ENCODE peak calls at places on chromosomes 7 and 10, in five cellular contexts. Q is fibroblast of villous mesenchyme, Z is breast epithelium, O is fibroblast of mammary gland, E is endothelial cell. U is an unnamed sample.

GRCh38 chr10:132547421-132547861 is 9.9 kb downstream of the INPP5A start:
- DNase-seq in Q (no peak), Z (no peak), O (no peak), E (no peak), U (no peak)

GRCh38 chr10:35268323-35268722 is 68.0 kb upstream of the CCNY start:
- DNase-seq in Q (no peak), Z (no peak), O (no peak), E (no peak), U (no peak)

GRCh38 chr7:140022582-140023211 is 40.1 kb downstream of the PARP12 start:
- DNase-seq in Q (no peak), Z (no peak), O (no peak), E (no peak), U (no peak)

GRCh38 chr10:27601519-27601918 is 97.4 kb downstream of the RAB18 start:
- DNase-seq in Q (no peak), Z (no peak), O (no peak), E (no peak), U (no peak)

GRCh38 chr10:60417898-60418297 is 28.2 kb upstream of the ANK3 start:
- DNase-seq in Q (no peak), Z (no peak), O (no peak), E (no peak), U (no peak)

GRCh38 chr10:118459642-118460193 is 117.6 kb upstream of the FAM204A start:
- DNase-seq in Q (peak), Z (peak), O (peak), E (peak), U (peak)

GRCh38 chr7:11252705-11253272 is 279.1 kb downstream of the PHF14 start:
- DNase-seq in Q (no peak), Z (no peak), O (no peak), E (no peak), U (no peak)

GRCh38 chr7:38932509-38933168 is 23.6 kb upstream of the VPS41 start:
- DNase-seq in Q (peak), Z (no peak), O (peak), E (peak), U (peak)

GRCh38 chr7:768881-769504 is 41.9 kb upstream of the PRKAR1B start:
- DNase-seq in Q (peak), Z (no peak), O (peak), E (no peak), U (no peak)

GRCh38 chr10:75205908-75206307 is 4.7 kb upstream of the VDAC2 start:
- DNase-seq in Q (no peak), Z (no peak), O (no peak), E (no peak), U (no peak)

GRCh38 chr7:38438938-38439337 is 165.5 kb upstream of the TARP start:
- DNase-seq in Q (no peak), Z (no peak), O (peak), E (no peak), U (no peak)

GRCh38 chr10:122461729-122462532 is 578 bp downstream of the HTRA1 start:
- DNase-seq in Q (no peak), Z (no peak), O (no peak), E (peak), U (no peak)

GRCh38 chr7:139734395-139734794 is 43.4 kb downstream of the HIPK2 start:
- DNase-seq in Q (peak), Z (no peak), O (peak), E (no peak), U (peak)

GRCh38 chr7:4689151-4689550 is 7.1 kb downstream of the FOXK1 start:
- DNase-seq in Q (no peak), Z (no peak), O (no peak), E (no peak), U (no peak)

GRCh38 chr7:8131694-8132605 is 130.0 kb downstream of the ICA1 start:
- DNase-seq in Q (no peak), Z (no peak), O (no peak), E (no peak), U (no peak)

GRCh38 chr10:91220194-91220953 is at the start of gene PCGF5:
- DNase-seq in Q (peak), Z (peak), O (peak), E (peak), U (peak)

GRCh38 chr10:133555521-133555920 is 9.9 kb downstream of the SYCE1 start:
- DNase-seq in Q (no peak), Z (no peak), O (no peak), E (no peak), U (no peak)

GRCh38 chr7:100785878-100786277 is 41.4 kb downstream of the EPHB4 start:
- DNase-seq in Q (no peak), Z (no peak), O (no peak), E (no peak), U (no peak)

GRCh38 chr7:46229409-46229808 is 308.3 kb upstream of the IGFBP3 start:
- DNase-seq in Q (peak), Z (no peak), O (peak), E (no peak), U (peak)

GRCh38 chr10:122249991-122250750 is 20.9 kb upstream of the BTBD16 start:
- DNase-seq in Q (no peak), Z (no peak), O (no peak), E (no peak), U (no peak)

GRCh38 chr10:63767512-63767911 is 246.3 kb downstream of the REEP3 start:
- DNase-seq in Q (peak), Z (no peak), O (peak), E (no peak), U (no peak)
- TF ChIP-seq CTCF in Q (peak), Z (peak), O (peak), E (peak), U (peak)

DNA sequence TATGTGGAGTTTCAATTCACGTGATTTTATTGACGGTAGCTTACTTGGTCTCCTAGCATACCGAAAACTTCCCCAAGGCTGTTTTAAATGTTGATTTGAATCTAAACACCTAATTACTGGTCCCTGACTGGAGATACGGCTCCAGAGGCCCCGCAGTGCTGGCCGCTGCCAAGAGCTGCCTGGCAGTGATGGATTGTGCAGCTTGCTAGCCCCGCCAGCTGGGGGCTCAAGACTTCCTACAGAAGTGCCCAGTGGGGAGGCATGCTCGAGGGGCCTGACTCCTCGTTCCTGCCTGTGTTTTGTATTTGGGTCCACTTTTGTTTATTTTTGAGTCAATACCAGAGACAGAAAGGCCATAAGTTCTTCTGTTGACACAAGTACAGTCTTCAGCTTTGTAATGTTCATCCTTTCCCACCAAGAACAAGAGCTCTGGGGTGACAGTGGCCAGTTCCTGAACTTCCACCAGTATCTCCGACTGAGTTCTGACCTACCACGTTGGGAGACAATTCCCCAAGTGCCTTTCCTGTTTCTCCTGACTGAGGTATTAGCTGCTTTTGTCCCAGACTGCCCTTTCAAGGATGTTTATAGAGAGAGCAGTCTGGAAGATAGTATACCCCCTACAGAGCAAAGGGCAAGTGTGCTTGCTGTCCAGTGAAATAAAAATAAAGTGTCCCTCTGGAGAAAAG is 80.7 kb upstream of the CXCL12 start:
- DNase-seq in Q (no peak), Z (no peak), O (no peak), E (no peak), U (no peak)
- TF ChIP-seq CTCF in Q (no peak), Z (no peak), O (no peak), E (no peak), U (no peak)

GRCh38 chr7:30665449-30665848 is 16.8 kb downstream of the CRHR2 start:
- DNase-seq in Q (no peak), Z (no peak), O (no peak), E (no peak), U (no peak)

GRCh38 chr7:30665043-30665442 is 17.2 kb downstream of the CRHR2 start:
- DNase-seq in Q (no peak), Z (no peak), O (no peak), E (no peak), U (no peak)

GRCh38 chr7:30668102-30668501 is 14.2 kb downstream of the CRHR2 start:
- DNase-seq in Q (no peak), Z (no peak), O (no peak), E (no peak), U (no peak)

GRCh38 chr7:30664184-30664885 is 17.9 kb downstream of the CRHR2 start:
- DNase-seq in Q (no peak), Z (no peak), O (no peak), E (no peak), U (no peak)

DNA sequence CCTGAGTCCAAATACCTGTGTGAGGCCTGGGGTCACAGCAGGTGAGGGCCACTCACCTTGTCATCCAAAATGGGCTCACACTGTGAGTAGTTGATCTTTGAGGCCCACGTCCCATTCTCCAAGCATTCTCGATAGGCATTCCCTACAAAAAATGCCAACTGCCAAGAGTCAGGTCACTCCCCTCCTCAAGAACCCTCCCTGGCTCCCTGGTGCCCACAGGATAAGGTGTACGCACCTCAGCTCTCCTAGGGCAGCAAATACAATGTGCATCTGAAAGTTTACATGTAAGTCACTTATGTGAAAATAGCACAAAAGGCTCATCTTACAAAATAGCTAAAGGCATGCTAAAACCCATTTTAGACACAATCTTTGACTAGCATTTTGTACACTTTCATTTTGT is 15.1 kb downstream of the CRHR2 start:
- DNase-seq in Q (no peak), Z (no peak), O (no peak), E (no peak), U (no peak)
- TF ChIP-seq CTCF in Q (no peak), Z (no peak), O (no peak), E (no peak), U (no peak)

GRCh38 chr10:62424026-62424425 is 49.9 kb downstream of the ZNF365 start:
- DNase-seq in Q (peak), Z (no peak), O (peak), E (no peak), U (no peak)
- TF ChIP-seq CTCF in Q (peak), Z (no peak), O (peak), E (no peak), U (no peak)